ENCODE peak calls at places on chromosomes 1 and 21, in seven cellular contexts. K, U, O, H, S, D and M are unnamed samples.

GRCh38 chr21:44510109-44510507 is 29.9 kb downstream of the KRTAP10-1 start:
- DNase-seq in K (no peak), U (no peak), O (peak; percentile 19), H (no peak), S (no peak), D (no peak), M (no peak)

GRCh38 chr1:230125633-230126528 is 58.8 kb downstream of the GALNT2 start:
- DNase-seq in K (peak; percentile 32), U (no peak), O (no peak), H (no peak), S (peak; percentile 19), D (peak; percentile 16), M (no peak)

GRCh38 chr1:220786337-220787068 is at the start of gene MTARC1:
- DNase-seq in K (peak; percentile 15), U (peak; percentile 97), O (peak; percentile 88), H (no peak), S (peak; percentile 32), D (no peak), M (no peak)

GRCh38 chr21:15437873-15438272 is 291.9 kb upstream of the USP25 start:
- DNase-seq in K (peak; percentile 10), U (no peak), O (no peak), H (no peak), S (peak; percentile 59), D (peak; percentile 84), M (peak; percentile 39)

GRCh38 chr1:18069903-18070302 is 37.7 kb upstream of the IGSF21 start:
- DNase-seq in K (no peak), U (no peak), O (no peak), H (peak; percentile 4), S (no peak), D (no peak), M (no peak)

GRCh38 chr1:228085287-228085926 is 2.9 kb downstream of the ARF1 start:
- DNase-seq in K (no peak), U (no peak), O (peak; percentile 36), H (no peak), S (no peak), D (peak; percentile 57), M (peak; percentile 61)

GRCh38 chr1:206716519-206717236 is 32.0 kb downstream of the MAPKAPK2 start:
- DNase-seq in K (no peak), U (peak; percentile 23), O (no peak), H (no peak), S (no peak), D (no peak), M (no peak)

GRCh38 chr1:211133393-211133840 is 531 bp downstream of the KCNH1 start:
- DNase-seq in K (peak; percentile 7), U (peak; percentile 85), O (no peak), H (peak; percentile 4), S (peak; percentile 29), D (peak; percentile 6), M (peak; percentile 28)

GRCh38 chr1:30684881-30685795 is 38.2 kb downstream of the MATN1 start:
- DNase-seq in K (no peak), U (peak; percentile 76), O (no peak), H (peak; percentile 17), S (no peak), D (no peak), M (no peak)

GRCh38 chr1:227924838-227925574 is 22.7 kb downstream of the WNT9A start:
- DNase-seq in K (no peak), U (no peak), O (peak; percentile 49), H (no peak), S (peak; percentile 47), D (no peak), M (no peak)

GRCh38 chr1:86687595-86687994 is 16.8 kb upstream of the SH3GLB1 start:
- DNase-seq in K (no peak), U (peak; percentile 31), O (no peak), H (no peak), S (peak; percentile 24), D (no peak), M (no peak)

GRCh38 chr1:99855914-99856450 is 5.8 kb downstream of the AGL start:
- DNase-seq in K (no peak), U (no peak), O (no peak), H (no peak), S (no peak), D (no peak), M (no peak)

GRCh38 chr1:113768916-113769598 is 9.8 kb upstream of the PHTF1 start:
- DNase-seq in K (no peak), U (no peak), O (no peak), H (no peak), S (no peak), D (no peak), M (no peak)

GRCh38 chr1:117029690-117030089 is 28.1 kb downstream of the CD101 start:
- DNase-seq in K (no peak), U (no peak), O (no peak), H (no peak), S (no peak), D (no peak), M (no peak)

GRCh38 chr1:92259350-92259749 is 39.4 kb downstream of the GLMN start:
- DNase-seq in K (no peak), U (no peak), O (no peak), H (no peak), S (no peak), D (peak; percentile 8), M (no peak)